ENCODE peak calls at places on chromosomes 13 and 19, in six cellular contexts. J is GM12892, M is H1, R is HepG2, H is GM12878, L is K562. Q is an unnamed sample.

GRCh38 chr19:36819130-36819630 is 19.0 kb downstream of the ZNF790 start:
- DNase-seq in J (no peak), M (no peak), R (no peak), H (no peak), L (no peak), Q (no peak)

GRCh38 chr19:3520166-3521103 is 14.3 kb downstream of the FZR1 start:
- DNase-seq in J (no peak), M (no peak), R (no peak), H (no peak), L (peak), Q (no peak)

GRCh38 chr19:45506991-45507863 is at the start of gene VASP:
- DNase-seq in J (peak), M (peak), R (peak), H (peak), L (peak), Q (peak)

GRCh38 chr19:40416918-40417713 is 3.9 kb upstream of the PRX start:
- DNase-seq in J (no peak), M (no peak), R (peak), H (no peak), L (peak), Q (no peak)

GRCh38 chr19:10820173-10820572 is 15.8 kb downstream of the TMED1 start:
- DNase-seq in J (no peak), M (no peak), R (no peak), H (no peak), L (peak), Q (no peak)

GRCh38 chr19:5154129-5154798 is 185.4 kb downstream of the KDM4B start:
- DNase-seq in J (peak), M (peak), R (peak), H (no peak), L (peak), Q (peak)

GRCh38 chr19:32798201-32798600 is 71.4 kb downstream of the SLC7A9 start:
- DNase-seq in J (no peak), M (no peak), R (no peak), H (no peak), L (no peak), Q (no peak)

GRCh38 chr13:94997126-94997525 is 284.8 kb upstream of the SOX21 start:
- DNase-seq in J (no peak), M (no peak), R (no peak), H (no peak), L (no peak), Q (no peak)

GRCh38 chr13:98927954-98928927 is 49.6 kb downstream of the DOCK9 start:
- DNase-seq in J (no peak), M (no peak), R (peak), H (no peak), L (no peak), Q (no peak)

GRCh38 chr19:6503407-6504201 is 1.5 kb upstream of the TUBB4A start:
- DNase-seq in J (no peak), M (no peak), R (no peak), H (no peak), L (peak), Q (no peak)

GRCh38 chr13:33454844-33455256 is 169.3 kb upstream of the STARD13 start:
- DNase-seq in J (no peak), M (no peak), R (no peak), H (no peak), L (no peak), Q (no peak)

GRCh38 chr19:41500443-41500842 is 57.5 kb downstream of the ERICH4 start:
- DNase-seq in J (no peak), M (no peak), R (no peak), H (no peak), L (no peak), Q (no peak)
- TF ChIP-seq POLR2A in J (no peak), M (no peak), R (no peak), H (no peak), L (no peak), Q (no peak)

DNA sequence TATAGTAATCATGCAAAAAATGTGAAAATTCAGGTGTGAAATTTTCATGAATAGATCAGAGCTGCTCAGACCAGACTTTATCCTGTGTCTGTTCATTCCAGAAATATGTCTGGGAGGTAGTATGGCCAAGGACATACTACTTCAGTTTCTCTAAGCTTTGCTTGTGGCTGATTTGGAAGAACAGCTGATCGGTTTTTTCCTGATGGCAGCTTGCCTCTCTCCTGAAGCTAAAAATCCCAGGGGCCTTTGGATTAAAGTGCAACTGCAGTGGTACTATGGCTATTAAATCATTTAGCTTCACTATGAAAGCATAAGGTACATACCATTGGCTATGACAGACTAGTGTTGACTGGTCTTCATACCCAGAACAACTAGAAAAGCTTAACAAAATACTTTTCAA is 201.7 kb upstream of the MIR17HG start:
- DNase-seq in J (no peak), M (no peak), R (no peak), H (no peak), L (no peak), Q (no peak)
- TF ChIP-seq TAF1 in J (no peak), M (no peak), R (no peak), H (no peak), L (no peak), Q (no peak)

GRCh38 chr13:72539925-72540324 is 187.5 kb downstream of the MZT1 start:
- DNase-seq in J (no peak), M (no peak), R (no peak), H (no peak), L (no peak), Q (no peak)

GRCh38 chr13:72544042-72544441 is 183.4 kb downstream of the MZT1 start:
- DNase-seq in J (no peak), M (no peak), R (no peak), H (no peak), L (no peak), Q (no peak)

GRCh38 chr13:72542241-72542640 is 185.2 kb downstream of the MZT1 start:
- DNase-seq in J (no peak), M (no peak), R (no peak), H (no peak), L (no peak), Q (no peak)

GRCh38 chr13:72540818-72541217 is 186.6 kb downstream of the MZT1 start:
- DNase-seq in J (no peak), M (no peak), R (no peak), H (no peak), L (no peak), Q (no peak)

DNA sequence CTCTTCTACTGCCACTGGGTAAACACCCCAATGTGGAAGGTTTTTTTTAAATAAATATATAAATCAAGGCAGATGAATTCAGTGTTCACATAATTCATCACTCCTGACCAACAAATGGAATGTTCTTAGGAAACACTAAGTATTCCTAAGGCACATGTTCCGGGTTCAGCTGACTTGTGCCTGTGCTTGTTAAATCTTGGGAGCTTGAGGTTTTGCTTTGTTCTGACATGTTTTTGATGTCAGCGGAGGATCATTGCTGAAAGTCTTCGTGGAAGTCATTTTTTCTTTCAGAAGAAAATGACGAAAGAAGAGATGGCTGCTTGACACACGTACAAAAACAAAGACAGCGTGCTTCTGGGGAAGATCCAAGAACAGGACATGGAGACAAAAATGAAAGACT is 185.8 kb downstream of the MZT1 start:
- DNase-seq in J (no peak), M (no peak), R (no peak), H (no peak), L (no peak), Q (no peak)
- TF ChIP-seq POLR2AphosphoS5 in J (no peak), M (no peak), R (no peak), H (no peak), L (no peak), Q (no peak)

GRCh38 chr13:30341815-30342570 is 34.6 kb upstream of the KATNAL1 start:
- DNase-seq in J (no peak), M (no peak), R (no peak), H (no peak), L (no peak), Q (no peak)
- TF ChIP-seq POLR2A in J (no peak), M (no peak), R (no peak), H (no peak), L (no peak), Q (no peak)

GRCh38 chr19:21833733-21834132 is 2.2 kb downstream of the ZNF43 start:
- DNase-seq in J (no peak), M (no peak), R (no peak), H (no peak), L (no peak), Q (no peak)
- TF ChIP-seq TAF1 in J (no peak), M (no peak), R (no peak), H (no peak), L (no peak), Q (no peak)

GRCh38 chr13:44098559-44098958 is 218.9 kb downstream of the LACC1 start:
- DNase-seq in J (no peak), M (no peak), R (no peak), H (no peak), L (no peak), Q (no peak)
- TF ChIP-seq POLR2AphosphoS5 in J (no peak), M (no peak), R (no peak), H (no peak), L (no peak), Q (no peak)